ENCODE peak calls at places on chromosomes 12 and 14, in five cellular contexts. F is cardiac muscle cell, I is lower leg skin, W is mucosa of descending colon, D is tibial artery. B is an unnamed sample.
A peak's percentile ranks its signal among the peaks of the same experiment; 100 is the strongest.

GRCh38 chr14:69571879-69572633 is 2.6 kb downstream of the CCDC177 start:
- DNase-seq in F (peak; percentile 72), I (no peak), W (no peak), D (no peak), B (no peak)

GRCh38 chr12:79121486-79121885 is 256.9 kb downstream of the SYT1 start:
- DNase-seq in F (no peak), I (no peak), W (no peak), D (no peak), B (no peak)

GRCh38 chr14:105169776-105170655 is 1.4 kb upstream of the JAG2 start:
- DNase-seq in F (no peak), I (no peak), W (no peak), D (no peak), B (no peak)

GRCh38 chr12:25718081-25718731 is 165.1 kb upstream of the LMNTD1 start:
- DNase-seq in F (no peak), I (no peak), W (peak; percentile 28), D (no peak), B (no peak)

GRCh38 chr14:92997343-92998061 is 74.6 kb downstream of the CHGA start:
- DNase-seq in F (no peak), I (no peak), W (no peak), D (no peak), B (no peak)

GRCh38 chr12:12456637-12457036 is 99.8 kb downstream of the BORCS5 start:
- DNase-seq in F (no peak), I (no peak), W (no peak), D (no peak), B (no peak)

GRCh38 chr14:35944847-35945246 is 118.7 kb downstream of the BRMS1L start:
- DNase-seq in F (no peak), I (no peak), W (peak; percentile 42), D (no peak), B (no peak)

GRCh38 chr12:32542550-32543229 is 136.4 kb upstream of the DNM1L start:
- DNase-seq in F (no peak), I (no peak), W (no peak), D (no peak), B (no peak)

GRCh38 chr14:20417250-20418186 is 4.2 kb upstream of the TEP1 start:
- DNase-seq in F (no peak), I (peak; percentile 52), W (no peak), D (no peak), B (no peak)

GRCh38 chr14:69669375-69669774 is 58.0 kb downstream of the SUSD6 start:
- DNase-seq in F (no peak), I (no peak), W (no peak), D (no peak), B (no peak)

GRCh38 chr14:104395941-104396681 is 183.5 kb upstream of the C14orf180 start:
- DNase-seq in F (no peak), I (peak; percentile 84), W (no peak), D (peak; percentile 16), B (no peak)

GRCh38 chr12:131003676-131004075 is 50.0 kb downstream of the ADGRD1 start:
- DNase-seq in F (no peak), I (no peak), W (no peak), D (no peak), B (no peak)

GRCh38 chr12:78418919-78419318 is 445.7 kb upstream of the SYT1 start:
- DNase-seq in F (no peak), I (no peak), W (no peak), D (no peak), B (no peak)

GRCh38 chr14:99703381-99703780 is 19.3 kb downstream of the CYP46A1 start:
- DNase-seq in F (no peak), I (peak; percentile 28), W (no peak), D (no peak), B (no peak)

GRCh38 chr14:24692382-24693352 is 58.7 kb upstream of the GZMB start:
- DNase-seq in F (no peak), I (no peak), W (no peak), D (no peak), B (no peak)

GRCh38 chr12:119180380-119181040 is 1.8 kb downstream of the HSPB8 start:
- DNase-seq in F (peak; percentile 38), I (peak; percentile 92), W (peak; percentile 18), D (peak; percentile 77), B (no peak)

GRCh38 chr12:108122644-108123043 is 6.4 kb upstream of the WSCD2 start:
- DNase-seq in F (no peak), I (no peak), W (no peak), D (no peak), B (no peak)

GRCh38 chr12:54603872-54604271 is 15.4 kb upstream of the PPP1R1A start:
- DNase-seq in F (no peak), I (peak; percentile 46), W (no peak), D (no peak), B (no peak)

GRCh38 chr14:105247715-105248367 is 492 bp upstream of the BTBD6 start:
- DNase-seq in F (no peak), I (no peak), W (peak; percentile 24), D (no peak), B (no peak)

GRCh38 chr14:41000350-41000749 is 606.3 kb upstream of the LRFN5 start:
- DNase-seq in F (no peak), I (no peak), W (no peak), D (no peak), B (no peak)

GRCh38 chr12:108801736-108802665 is 55.4 kb downstream of the SSH1 start:
- DNase-seq in F (peak; percentile 80), I (peak; percentile 92), W (no peak), D (peak; percentile 80), B (no peak)

GRCh38 chr12:32618115-32618514 is 61.0 kb upstream of the DNM1L start:
- DNase-seq in F (no peak), I (no peak), W (no peak), D (no peak), B (no peak)

GRCh38 chr12:104485651-104486341 is 29.0 kb downstream of the CHST11 start:
- DNase-seq in F (no peak), I (no peak), W (no peak), D (no peak), B (no peak)

GRCh38 chr12:90216815-90217214 is 508.2 kb upstream of the ATP2B1 start:
- DNase-seq in F (no peak), I (no peak), W (no peak), D (no peak), B (no peak)

GRCh38 chr12:124862768-124863408 is 776 bp downstream of the SCARB1 start:
- DNase-seq in F (peak; percentile 35), I (no peak), W (peak; percentile 41), D (no peak), B (no peak)

GRCh38 chr14:65981192-65981843 is 504.9 kb upstream of the CCDC196 start:
- DNase-seq in F (no peak), I (peak; percentile 46), W (no peak), D (no peak), B (no peak)

GRCh38 chr14:75299064-75299463 is 20.4 kb downstream of the FOS start:
- DNase-seq in F (no peak), I (peak; percentile 92), W (no peak), D (peak; percentile 83), B (peak; percentile 32)

GRCh38 chr12:11695321-11695720 is 45.8 kb downstream of the ETV6 start:
- DNase-seq in F (no peak), I (no peak), W (no peak), D (peak; percentile 67), B (no peak)

GRCh38 chr14:71595441-71595840 is 336.8 kb upstream of the RGS6 start:
- DNase-seq in F (no peak), I (no peak), W (no peak), D (no peak), B (no peak)
- H3K4me3 ChIP-seq in F (no peak overlapping the region), I (no peak overlapping the region), W (no peak overlapping the region), D (no peak overlapping the region), B (no peak overlapping the region)

DNA sequence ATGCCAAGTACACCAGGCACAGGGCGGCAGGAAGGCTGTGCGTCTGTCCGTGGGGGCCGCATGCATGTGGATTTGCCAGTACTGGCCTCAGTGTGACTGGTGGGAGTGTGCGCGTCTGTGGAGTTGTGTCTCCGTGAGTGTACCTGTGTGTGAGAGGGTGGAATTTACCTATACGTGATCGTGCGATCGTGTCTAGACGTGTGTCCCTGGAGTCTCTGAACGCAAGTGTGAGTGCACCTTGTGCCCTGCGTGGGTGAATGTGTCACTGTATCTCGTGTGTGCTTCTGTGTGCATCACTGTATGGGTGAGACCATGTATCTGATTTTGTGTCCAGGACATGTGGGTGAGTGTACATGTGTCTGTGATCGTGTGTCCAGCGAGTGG is 4.9 kb downstream of the LHX5 start:
- DNase-seq in F (no peak), I (no peak), W (no peak), D (no peak), B (no peak)
- H3K4me3 ChIP-seq in F (peak overlapping the region; percentile 21), I (no peak overlapping the region), W (no peak overlapping the region), D (peak overlapping the region; percentile 44), B (peak overlapping the region; percentile 61)

GRCh38 chr14:64968167-64968566 is 4.0 kb downstream of the RAB15 start:
- DNase-seq in F (no peak), I (no peak), W (no peak), D (no peak), B (no peak)

GRCh38 chr14:64970041-64970440 is 2.1 kb downstream of the RAB15 start:
- DNase-seq in F (no peak), I (no peak), W (peak; percentile 52), D (no peak), B (no peak)

GRCh38 chr14:64966976-64967375 is 5.2 kb downstream of the RAB15 start:
- DNase-seq in F (no peak), I (no peak), W (no peak), D (no peak), B (peak; percentile 87)

GRCh38 chr14:64970776-64971451 is 1.2 kb downstream of the RAB15 start:
- DNase-seq in F (peak; percentile 10), I (no peak), W (peak; percentile 36), D (no peak), B (no peak)

DNA sequence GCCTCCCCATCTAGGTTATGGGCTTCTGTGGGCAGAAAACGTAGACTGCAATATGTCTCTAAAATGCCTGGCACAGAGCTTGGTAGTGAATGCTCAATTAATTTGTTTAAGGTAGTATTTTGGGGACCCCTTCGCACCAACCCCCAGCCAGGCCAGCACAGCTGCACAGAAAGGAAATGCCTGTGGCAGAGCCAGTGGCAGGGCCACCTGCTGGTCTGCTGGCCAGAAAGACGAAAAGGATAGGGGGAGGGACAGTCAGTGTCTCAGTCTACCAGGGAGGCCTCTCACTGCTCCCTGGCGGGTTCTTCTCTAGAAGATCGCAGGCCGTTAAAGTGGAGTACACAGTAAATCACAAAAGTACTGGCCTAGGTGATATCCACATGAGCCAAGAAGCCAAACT is 3.5 kb downstream of the RAB15 start:
- DNase-seq in F (no peak), I (no peak), W (no peak), D (no peak), B (no peak)
- H3K4me3 ChIP-seq in F (no peak overlapping the region), I (no peak overlapping the region), W (no peak overlapping the region), D (no peak overlapping the region), B (no peak overlapping the region)

GRCh38 chr12:62912644-62913043 is 22.3 kb downstream of the PPM1H start:
- DNase-seq in F (no peak), I (no peak), W (no peak), D (no peak), B (no peak)
- H3K4me3 ChIP-seq in F (no peak overlapping the region), I (no peak overlapping the region), W (no peak overlapping the region), D (no peak overlapping the region), B (no peak overlapping the region)

GRCh38 chr12:52036587-52037171 is 14.6 kb upstream of the NR4A1 start:
- DNase-seq in F (peak; percentile 92), I (peak; percentile 98), W (peak; percentile 93), D (peak; percentile 88), B (peak; percentile 79)
- H3K4me3 ChIP-seq in F (peak overlapping the region; percentile 34), I (no peak overlapping the region), W (no peak overlapping the region), D (peak overlapping the region; percentile 93), B (peak overlapping the region; percentile 25)

GRCh38 chr14:89351958-89352404 is 65.1 kb downstream of the FOXN3 start:
- DNase-seq in F (no peak), I (no peak), W (no peak), D (no peak), B (no peak)
- H3K4me3 ChIP-seq in F (no peak overlapping the region), I (no peak overlapping the region), W (no peak overlapping the region), D (no peak overlapping the region), B (no peak overlapping the region)